ENCODE peak calls at places on chromosome 14, in ten cellular contexts. One of them, this sample, is unnamed. For H3K36me3, H3K79me2 and H4K20me1, the result is how much of the 10 kb centered on the place peaks cover.

GRCh38 chr14:78022059-78022458 is 148.1 kb upstream of the NRXN3 start:
- DNase-seq in neural progenitor cell: peak
- DNase-seq in HCT116: peak
- DNase-seq in SK-N-SH: peak
- DNase-seq in PC-3: peak
- DNase-seq in GM23248: peak
- DNase-seq in astrocyte: peak
- DNase-seq in mammary epithelial cell: peak
- DNase-seq in MM.1S: peak
- DNase-seq in GM23338: peak
- DNase-seq in this sample: peak

GRCh38 chr14:95132732-95133131 is 24.6 kb downstream of the DICER1 start:
- DNase-seq in GM23248: no peak
- DNase-seq in MM.1S: no peak
- DNase-seq in GM23338: no peak
- DNase-seq in HCT116: no peak
- DNase-seq in SK-N-SH: no peak
- DNase-seq in neural progenitor cell: no peak
- DNase-seq in PC-3: no peak
- DNase-seq in astrocyte: no peak
- DNase-seq in mammary epithelial cell: no peak
- DNase-seq in this sample: no peak

GRCh38 chr14:64983439-64984310 is 3.0 kb upstream of the FNTB start:
- DNase-seq in mammary epithelial cell: peak
- DNase-seq in GM23338: peak
- DNase-seq in astrocyte: no peak
- DNase-seq in GM23248: peak
- DNase-seq in HCT116: peak
- DNase-seq in neural progenitor cell: peak
- DNase-seq in MM.1S: peak
- DNase-seq in PC-3: peak
- DNase-seq in SK-N-SH: peak
- DNase-seq in this sample: peak

GRCh38 chr14:24673059-24673458 is 39.1 kb upstream of the GZMB start:
- DNase-seq in neural progenitor cell: no peak
- DNase-seq in MM.1S: no peak
- DNase-seq in mammary epithelial cell: no peak
- DNase-seq in GM23248: no peak
- DNase-seq in SK-N-SH: no peak
- DNase-seq in astrocyte: no peak
- DNase-seq in GM23338: no peak
- DNase-seq in HCT116: no peak
- DNase-seq in PC-3: no peak
- DNase-seq in this sample: no peak

GRCh38 chr14:91744068-91744480 is 12.2 kb upstream of the CATSPERB start:
- DNase-seq in SK-N-SH: no peak
- DNase-seq in PC-3: peak
- DNase-seq in HCT116: peak
- DNase-seq in astrocyte: no peak
- DNase-seq in mammary epithelial cell: no peak
- DNase-seq in GM23248: peak
- DNase-seq in neural progenitor cell: no peak
- DNase-seq in GM23338: no peak
- DNase-seq in MM.1S: no peak
- DNase-seq in this sample: no peak

GRCh38 chr14:64088647-64088964 is 205.6 kb downstream of the ESR2 start:
- DNase-seq in GM23248: no peak
- DNase-seq in neural progenitor cell: no peak
- DNase-seq in astrocyte: no peak
- DNase-seq in mammary epithelial cell: no peak
- DNase-seq in PC-3: peak
- DNase-seq in HCT116: no peak
- DNase-seq in SK-N-SH: no peak
- DNase-seq in GM23338: no peak
- DNase-seq in MM.1S: no peak
- DNase-seq in this sample: no peak

GRCh38 chr14:50551877-50552276 is 8.1 kb upstream of the ATL1 start:
- DNase-seq in neural progenitor cell: no peak
- DNase-seq in SK-N-SH: no peak
- DNase-seq in MM.1S: no peak
- DNase-seq in GM23338: no peak
- DNase-seq in mammary epithelial cell: no peak
- DNase-seq in HCT116: no peak
- DNase-seq in astrocyte: no peak
- DNase-seq in GM23248: no peak
- DNase-seq in PC-3: no peak
- DNase-seq in this sample: no peak

GRCh38 chr14:101719045-101719645 is 42.4 kb upstream of the PPP2R5C start:
- DNase-seq in MM.1S: no peak
- DNase-seq in neural progenitor cell: no peak
- DNase-seq in PC-3: no peak
- DNase-seq in mammary epithelial cell: no peak
- DNase-seq in GM23338: no peak
- DNase-seq in HCT116: no peak
- DNase-seq in GM23248: no peak
- DNase-seq in astrocyte: no peak
- DNase-seq in SK-N-SH: no peak
- DNase-seq in this sample: no peak

GRCh38 chr14:35367056-35367372 is 37.5 kb downstream of the NFKBIA start:
- DNase-seq in MM.1S: no peak
- DNase-seq in astrocyte: no peak
- DNase-seq in SK-N-SH: no peak
- DNase-seq in neural progenitor cell: no peak
- DNase-seq in mammary epithelial cell: no peak
- DNase-seq in GM23338: no peak
- DNase-seq in PC-3: no peak
- DNase-seq in HCT116: no peak
- DNase-seq in GM23248: no peak
- DNase-seq in this sample: no peak

GRCh38 chr14:94180655-94181271 is 6.6 kb downstream of the PPP4R4 start:
- DNase-seq in MM.1S: peak
- DNase-seq in neural progenitor cell: peak
- DNase-seq in GM23338: peak
- DNase-seq in GM23248: peak
- DNase-seq in HCT116: peak
- DNase-seq in astrocyte: peak
- DNase-seq in mammary epithelial cell: peak
- DNase-seq in SK-N-SH: peak
- DNase-seq in PC-3: peak
- DNase-seq in this sample: peak

GRCh38 chr14:72182773-72183432 is 250.7 kb downstream of the RGS6 start:
- DNase-seq in GM23248: no peak
- DNase-seq in PC-3: no peak
- DNase-seq in neural progenitor cell: no peak
- DNase-seq in MM.1S: peak
- DNase-seq in HCT116: no peak
- DNase-seq in GM23338: no peak
- DNase-seq in SK-N-SH: no peak
- DNase-seq in mammary epithelial cell: no peak
- DNase-seq in astrocyte: no peak
- DNase-seq in this sample: no peak

GRCh38 chr14:87492556-87492955 is 500.4 kb downstream of the GALC start:
- DNase-seq in neural progenitor cell: no peak
- DNase-seq in HCT116: no peak
- DNase-seq in mammary epithelial cell: no peak
- DNase-seq in MM.1S: no peak
- DNase-seq in GM23338: no peak
- DNase-seq in GM23248: no peak
- DNase-seq in SK-N-SH: no peak
- DNase-seq in astrocyte: no peak
- DNase-seq in PC-3: no peak
- DNase-seq in this sample: no peak

GRCh38 chr14:104577457-104578301 is 1.9 kb upstream of the C14orf180 start:
- DNase-seq in MM.1S: no peak
- DNase-seq in mammary epithelial cell: no peak
- DNase-seq in neural progenitor cell: no peak
- DNase-seq in HCT116: no peak
- DNase-seq in GM23248: no peak
- DNase-seq in GM23338: no peak
- DNase-seq in SK-N-SH: no peak
- DNase-seq in PC-3: no peak
- DNase-seq in astrocyte: no peak
- DNase-seq in this sample: no peak

GRCh38 chr14:70857499-70857895 is 48.2 kb upstream of the MAP3K9 start:
- DNase-seq in HCT116: no peak
- DNase-seq in mammary epithelial cell: no peak
- DNase-seq in PC-3: no peak
- DNase-seq in neural progenitor cell: no peak
- DNase-seq in SK-N-SH: no peak
- DNase-seq in GM23338: no peak
- DNase-seq in MM.1S: no peak
- DNase-seq in GM23248: peak
- DNase-seq in astrocyte: peak
- DNase-seq in this sample: no peak

GRCh38 chr14:52299692-52300278 is 14.3 kb upstream of the PTGER2 start:
- DNase-seq in SK-N-SH: peak
- DNase-seq in PC-3: peak
- DNase-seq in mammary epithelial cell: peak
- DNase-seq in astrocyte: peak
- DNase-seq in GM23248: peak
- DNase-seq in HCT116: peak
- DNase-seq in MM.1S: peak
- DNase-seq in GM23338: peak
- DNase-seq in neural progenitor cell: peak
- DNase-seq in this sample: peak

DNA sequence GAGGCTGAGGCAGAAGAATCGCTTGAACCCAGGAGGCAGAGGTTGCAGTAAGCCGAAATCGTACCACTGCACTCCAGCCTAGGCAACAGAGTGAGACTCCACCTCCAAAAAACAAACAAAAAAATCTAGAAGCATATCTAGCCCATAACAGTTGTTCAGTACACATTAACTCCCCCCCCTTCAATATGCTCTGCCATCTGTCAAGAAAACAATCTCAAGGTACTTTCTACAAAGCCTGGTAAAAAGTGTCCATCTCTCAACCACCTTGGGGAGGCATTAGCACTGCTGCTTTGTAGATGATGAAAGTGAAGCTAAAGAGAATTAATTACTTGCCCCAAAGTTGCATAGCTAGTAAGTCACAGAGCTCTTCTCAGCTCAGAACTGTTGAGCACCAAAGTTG is 24.9 kb downstream of the LGALS3 start:
- DNase-seq in astrocyte: no peak
- DNase-seq in HCT116: no peak
- DNase-seq in neural progenitor cell: no peak
- DNase-seq in mammary epithelial cell: no peak
- DNase-seq in PC-3: no peak
- DNase-seq in SK-N-SH: no peak
- DNase-seq in GM23248: no peak
- DNase-seq in MM.1S: no peak
- DNase-seq in GM23338: no peak
- DNase-seq in this sample: no peak
- H3K36me3 ChIP-seq in astrocyte: under half
- H3K36me3 ChIP-seq in HCT116: under half
- H3K36me3 ChIP-seq in neural progenitor cell: half or more
- H3K36me3 ChIP-seq in mammary epithelial cell: under half
- H3K36me3 ChIP-seq in PC-3: half or more
- H3K36me3 ChIP-seq in SK-N-SH: under half
- H3K36me3 ChIP-seq in GM23248: under half
- H3K36me3 ChIP-seq in MM.1S: under half
- H3K36me3 ChIP-seq in GM23338: half or more
- H3K36me3 ChIP-seq in this sample: under half

GRCh38 chr14:100302616-100303015 is 3.6 kb downstream of the SLC25A29 start:
- DNase-seq in PC-3: peak
- DNase-seq in mammary epithelial cell: no peak
- DNase-seq in GM23338: no peak
- DNase-seq in GM23248: peak
- DNase-seq in astrocyte: no peak
- DNase-seq in SK-N-SH: no peak
- DNase-seq in HCT116: no peak
- DNase-seq in MM.1S: no peak
- DNase-seq in neural progenitor cell: no peak
- DNase-seq in this sample: no peak
- H3K79me2 ChIP-seq in PC-3: under half
- H3K79me2 ChIP-seq in mammary epithelial cell: under half
- H3K79me2 ChIP-seq in GM23338: half or more
- H3K79me2 ChIP-seq in GM23248: under half
- H3K79me2 ChIP-seq in astrocyte: under half
- H3K79me2 ChIP-seq in SK-N-SH: half or more
- H3K79me2 ChIP-seq in HCT116: under half
- H3K79me2 ChIP-seq in MM.1S: under half
- H3K79me2 ChIP-seq in neural progenitor cell: half or more
- H3K79me2 ChIP-seq in this sample: under half

GRCh38 chr14:40240456-40240855 is 808.2 kb upstream of the FBXO33 start:
- DNase-seq in PC-3: peak
- DNase-seq in mammary epithelial cell: no peak
- DNase-seq in SK-N-SH: no peak
- DNase-seq in astrocyte: peak
- DNase-seq in GM23338: no peak
- DNase-seq in MM.1S: no peak
- DNase-seq in neural progenitor cell: no peak
- DNase-seq in GM23248: no peak
- DNase-seq in HCT116: no peak
- DNase-seq in this sample: peak
- H4K20me1 ChIP-seq in PC-3: under half
- H4K20me1 ChIP-seq in mammary epithelial cell: under half
- H4K20me1 ChIP-seq in SK-N-SH: under half
- H4K20me1 ChIP-seq in astrocyte: under half
- H4K20me1 ChIP-seq in GM23338: under half
- H4K20me1 ChIP-seq in MM.1S: under half
- H4K20me1 ChIP-seq in neural progenitor cell: under half
- H4K20me1 ChIP-seq in GM23248: under half
- H4K20me1 ChIP-seq in HCT116: under half
- H4K20me1 ChIP-seq in this sample: under half

GRCh38 chr14:75120546-75121291 is 6.1 kb downstream of the NEK9 start:
- DNase-seq in SK-N-SH: no peak
- DNase-seq in GM23248: no peak
- DNase-seq in PC-3: peak
- DNase-seq in GM23338: no peak
- DNase-seq in astrocyte: no peak
- DNase-seq in neural progenitor cell: no peak
- DNase-seq in MM.1S: no peak
- DNase-seq in mammary epithelial cell: no peak
- DNase-seq in HCT116: no peak
- DNase-seq in this sample: no peak

GRCh38 chr14:75123991-75124390 is 2.9 kb downstream of the NEK9 start:
- DNase-seq in SK-N-SH: peak
- DNase-seq in mammary epithelial cell: peak
- DNase-seq in neural progenitor cell: no peak
- DNase-seq in astrocyte: peak
- DNase-seq in PC-3: peak
- DNase-seq in GM23248: peak
- DNase-seq in MM.1S: no peak
- DNase-seq in GM23338: no peak
- DNase-seq in HCT116: peak
- DNase-seq in this sample: peak

GRCh38 chr14:75113932-75114539 is 12.8 kb downstream of the NEK9 start:
- DNase-seq in PC-3: no peak
- DNase-seq in SK-N-SH: no peak
- DNase-seq in HCT116: no peak
- DNase-seq in neural progenitor cell: no peak
- DNase-seq in GM23338: no peak
- DNase-seq in MM.1S: no peak
- DNase-seq in astrocyte: no peak
- DNase-seq in GM23248: no peak
- DNase-seq in mammary epithelial cell: no peak
- DNase-seq in this sample: no peak

GRCh38 chr14:75121559-75121958 is 5.3 kb downstream of the NEK9 start:
- DNase-seq in HCT116: no peak
- DNase-seq in GM23248: no peak
- DNase-seq in MM.1S: no peak
- DNase-seq in SK-N-SH: no peak
- DNase-seq in mammary epithelial cell: no peak
- DNase-seq in PC-3: no peak
- DNase-seq in GM23338: no peak
- DNase-seq in neural progenitor cell: no peak
- DNase-seq in astrocyte: no peak
- DNase-seq in this sample: no peak

GRCh38 chr14:75119056-75119455 is 7.8 kb downstream of the NEK9 start:
- DNase-seq in GM23248: peak
- DNase-seq in neural progenitor cell: no peak
- DNase-seq in PC-3: peak
- DNase-seq in SK-N-SH: no peak
- DNase-seq in HCT116: no peak
- DNase-seq in mammary epithelial cell: no peak
- DNase-seq in astrocyte: no peak
- DNase-seq in MM.1S: no peak
- DNase-seq in GM23338: no peak
- DNase-seq in this sample: peak
- H3K36me3 ChIP-seq in GM23248: under half
- H3K36me3 ChIP-seq in neural progenitor cell: under half
- H3K36me3 ChIP-seq in PC-3: under half
- H3K36me3 ChIP-seq in SK-N-SH: half or more
- H3K36me3 ChIP-seq in HCT116: under half
- H3K36me3 ChIP-seq in mammary epithelial cell: under half
- H3K36me3 ChIP-seq in astrocyte: under half
- H3K36me3 ChIP-seq in MM.1S: under half
- H3K36me3 ChIP-seq in GM23338: under half
- H3K36me3 ChIP-seq in this sample: under half